ENCODE peak calls at places on chromosomes 6 and 20, in nine cellular contexts. One of them, this sample, is unnamed. For H3K27me3, the result is how much of the 10 kb centered on the place peaks cover.

GRCh38 chr6:98824163-98824906 is 10.0 kb upstream of the POU3F2 start:
- DNase-seq in GM23338: peak
- DNase-seq in psoas muscle: no peak
- DNase-seq in endodermal cell: peak
- DNase-seq in esophagus squamous epithelium: no peak
- DNase-seq in brain microvascular endothelial cell: no peak
- DNase-seq in colonic mucosa: no peak
- DNase-seq in CD8-positive, alpha-beta T cell: no peak
- DNase-seq in heart right ventricle: no peak
- DNase-seq in this sample: no peak

GRCh38 chr6:151379933-151380847 is 11.2 kb downstream of the ZBTB2 start:
- DNase-seq in brain microvascular endothelial cell: no peak
- DNase-seq in colonic mucosa: no peak
- DNase-seq in CD8-positive, alpha-beta T cell: no peak
- DNase-seq in heart right ventricle: no peak
- DNase-seq in endodermal cell: peak
- DNase-seq in GM23338: peak
- DNase-seq in psoas muscle: no peak
- DNase-seq in esophagus squamous epithelium: no peak
- DNase-seq in this sample: no peak

GRCh38 chr6:23563329-23563728 is 562.7 kb upstream of the NRSN1 start:
- DNase-seq in endodermal cell: no peak
- DNase-seq in CD8-positive, alpha-beta T cell: no peak
- DNase-seq in GM23338: no peak
- DNase-seq in colonic mucosa: no peak
- DNase-seq in psoas muscle: no peak
- DNase-seq in esophagus squamous epithelium: no peak
- DNase-seq in heart right ventricle: no peak
- DNase-seq in brain microvascular endothelial cell: no peak
- DNase-seq in this sample: no peak

GRCh38 chr6:118240878-118241528 is 307.1 kb upstream of the PLN start:
- DNase-seq in GM23338: no peak
- DNase-seq in heart right ventricle: no peak
- DNase-seq in CD8-positive, alpha-beta T cell: no peak
- DNase-seq in brain microvascular endothelial cell: no peak
- DNase-seq in endodermal cell: no peak
- DNase-seq in esophagus squamous epithelium: no peak
- DNase-seq in psoas muscle: no peak
- DNase-seq in colonic mucosa: no peak
- DNase-seq in this sample: no peak

GRCh38 chr6:163323719-163324118 is 90.8 kb upstream of the QKI start:
- DNase-seq in psoas muscle: no peak
- DNase-seq in brain microvascular endothelial cell: no peak
- DNase-seq in heart right ventricle: no peak
- DNase-seq in CD8-positive, alpha-beta T cell: no peak
- DNase-seq in endodermal cell: no peak
- DNase-seq in esophagus squamous epithelium: no peak
- DNase-seq in GM23338: no peak
- DNase-seq in colonic mucosa: no peak
- DNase-seq in this sample: no peak

GRCh38 chr6:7846971-7847818 is 63.4 kb downstream of the TXNDC5 start:
- DNase-seq in CD8-positive, alpha-beta T cell: no peak
- DNase-seq in GM23338: peak
- DNase-seq in psoas muscle: no peak
- DNase-seq in esophagus squamous epithelium: no peak
- DNase-seq in colonic mucosa: no peak
- DNase-seq in brain microvascular endothelial cell: peak
- DNase-seq in heart right ventricle: no peak
- DNase-seq in endodermal cell: no peak
- DNase-seq in this sample: no peak

GRCh38 chr6:43949451-43950110 is 177.7 kb downstream of the MRPL14 start:
- DNase-seq in brain microvascular endothelial cell: no peak
- DNase-seq in endodermal cell: no peak
- DNase-seq in psoas muscle: no peak
- DNase-seq in CD8-positive, alpha-beta T cell: no peak
- DNase-seq in heart right ventricle: no peak
- DNase-seq in GM23338: no peak
- DNase-seq in colonic mucosa: no peak
- DNase-seq in esophagus squamous epithelium: no peak
- DNase-seq in this sample: no peak

GRCh38 chr6:108160009-108160408 is 5.8 kb upstream of the NR2E1 start:
- DNase-seq in CD8-positive, alpha-beta T cell: no peak
- DNase-seq in psoas muscle: no peak
- DNase-seq in colonic mucosa: no peak
- DNase-seq in heart right ventricle: no peak
- DNase-seq in esophagus squamous epithelium: no peak
- DNase-seq in endodermal cell: no peak
- DNase-seq in GM23338: peak
- DNase-seq in brain microvascular endothelial cell: no peak
- DNase-seq in this sample: no peak

GRCh38 chr20:32336918-32337347 is 21.2 kb upstream of the ASXL1 start:
- DNase-seq in brain microvascular endothelial cell: no peak
- DNase-seq in heart right ventricle: no peak
- DNase-seq in colonic mucosa: no peak
- DNase-seq in psoas muscle: no peak
- DNase-seq in CD8-positive, alpha-beta T cell: no peak
- DNase-seq in esophagus squamous epithelium: no peak
- DNase-seq in endodermal cell: no peak
- DNase-seq in GM23338: peak
- DNase-seq in this sample: no peak

GRCh38 chr6:90098637-90099036 is 198.0 kb downstream of the BACH2 start:
- DNase-seq in esophagus squamous epithelium: no peak
- DNase-seq in endodermal cell: no peak
- DNase-seq in GM23338: no peak
- DNase-seq in psoas muscle: no peak
- DNase-seq in brain microvascular endothelial cell: no peak
- DNase-seq in colonic mucosa: no peak
- DNase-seq in heart right ventricle: peak
- DNase-seq in CD8-positive, alpha-beta T cell: no peak
- DNase-seq in this sample: peak

GRCh38 chr6:110628330-110628729 is 151.9 kb upstream of the SLC22A16 start:
- DNase-seq in esophagus squamous epithelium: no peak
- DNase-seq in psoas muscle: no peak
- DNase-seq in heart right ventricle: no peak
- DNase-seq in GM23338: no peak
- DNase-seq in colonic mucosa: no peak
- DNase-seq in endodermal cell: no peak
- DNase-seq in CD8-positive, alpha-beta T cell: no peak
- DNase-seq in brain microvascular endothelial cell: peak
- DNase-seq in this sample: no peak

GRCh38 chr20:17848249-17848648 is 120.3 kb downstream of the SNX5 start:
- DNase-seq in brain microvascular endothelial cell: no peak
- DNase-seq in esophagus squamous epithelium: no peak
- DNase-seq in heart right ventricle: no peak
- DNase-seq in psoas muscle: no peak
- DNase-seq in GM23338: no peak
- DNase-seq in CD8-positive, alpha-beta T cell: no peak
- DNase-seq in colonic mucosa: no peak
- DNase-seq in endodermal cell: no peak
- DNase-seq in this sample: no peak

GRCh38 chr20:15930324-15931305 is 642.6 kb downstream of the KIF16B start:
- DNase-seq in endodermal cell: no peak
- DNase-seq in GM23338: peak
- DNase-seq in CD8-positive, alpha-beta T cell: no peak
- DNase-seq in esophagus squamous epithelium: no peak
- DNase-seq in psoas muscle: no peak
- DNase-seq in colonic mucosa: no peak
- DNase-seq in brain microvascular endothelial cell: peak
- DNase-seq in heart right ventricle: no peak
- DNase-seq in this sample: no peak

GRCh38 chr20:50277064-50277415 is 86.4 kb downstream of the CEBPB start:
- DNase-seq in endodermal cell: no peak
- DNase-seq in esophagus squamous epithelium: no peak
- DNase-seq in CD8-positive, alpha-beta T cell: no peak
- DNase-seq in psoas muscle: no peak
- DNase-seq in colonic mucosa: no peak
- DNase-seq in brain microvascular endothelial cell: no peak
- DNase-seq in heart right ventricle: no peak
- DNase-seq in GM23338: no peak
- DNase-seq in this sample: no peak

DNA sequence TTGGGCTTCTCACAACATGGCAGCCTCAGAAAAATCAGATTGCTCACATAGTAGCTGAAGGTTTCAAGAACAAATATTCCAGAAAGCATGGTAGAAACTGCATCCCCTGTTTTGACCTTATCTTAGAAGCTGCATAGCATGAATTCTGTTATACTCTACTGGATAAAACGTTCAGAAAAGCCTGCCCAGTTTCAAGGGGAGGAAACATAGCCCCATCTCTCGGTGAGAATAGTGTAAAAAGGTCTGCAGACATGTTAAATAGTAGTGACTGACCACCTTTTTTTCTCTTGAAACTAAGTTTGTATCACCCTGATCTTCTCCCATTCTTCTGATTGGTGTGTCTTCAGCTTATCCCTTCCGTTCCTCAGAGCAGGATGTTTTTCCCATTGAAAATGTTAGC is 50.0 kb downstream of the MARCKS start:
- DNase-seq in endodermal cell: no peak
- DNase-seq in esophagus squamous epithelium: no peak
- DNase-seq in heart right ventricle: no peak
- DNase-seq in brain microvascular endothelial cell: peak
- DNase-seq in psoas muscle: no peak
- DNase-seq in CD8-positive, alpha-beta T cell: no peak
- DNase-seq in GM23338: no peak
- DNase-seq in colonic mucosa: no peak
- DNase-seq in this sample: no peak
- TF ChIP-seq CTCF in endodermal cell: no peak
- TF ChIP-seq CTCF in esophagus squamous epithelium: no peak
- TF ChIP-seq CTCF in heart right ventricle: peak
- TF ChIP-seq CTCF in brain microvascular endothelial cell: no peak
- TF ChIP-seq CTCF in psoas muscle: no peak
- TF ChIP-seq CTCF in CD8-positive, alpha-beta T cell: no peak
- TF ChIP-seq CTCF in GM23338: no peak
- TF ChIP-seq CTCF in colonic mucosa: no peak
- TF ChIP-seq CTCF in this sample: no peak

GRCh38 chr20:25067102-25067987 is 9.4 kb upstream of the ACSS1 start:
- DNase-seq in endodermal cell: no peak
- DNase-seq in esophagus squamous epithelium: no peak
- DNase-seq in CD8-positive, alpha-beta T cell: no peak
- DNase-seq in brain microvascular endothelial cell: no peak
- DNase-seq in GM23338: no peak
- DNase-seq in psoas muscle: peak
- DNase-seq in heart right ventricle: no peak
- DNase-seq in colonic mucosa: no peak
- DNase-seq in this sample: no peak
- H3K27me3 ChIP-seq in endodermal cell: half or more
- H3K27me3 ChIP-seq in esophagus squamous epithelium: under half
- H3K27me3 ChIP-seq in CD8-positive, alpha-beta T cell: under half
- H3K27me3 ChIP-seq in brain microvascular endothelial cell: under half
- H3K27me3 ChIP-seq in GM23338: under half
- H3K27me3 ChIP-seq in psoas muscle: under half
- H3K27me3 ChIP-seq in heart right ventricle: under half
- H3K27me3 ChIP-seq in colonic mucosa: under half
- H3K27me3 ChIP-seq in this sample: under half

GRCh38 chr6:134063121-134063965 is 10.9 kb upstream of the SLC2A12 start:
- DNase-seq in heart right ventricle: no peak
- DNase-seq in GM23338: peak
- DNase-seq in colonic mucosa: no peak
- DNase-seq in CD8-positive, alpha-beta T cell: no peak
- DNase-seq in psoas muscle: no peak
- DNase-seq in brain microvascular endothelial cell: no peak
- DNase-seq in endodermal cell: peak
- DNase-seq in esophagus squamous epithelium: no peak
- DNase-seq in this sample: no peak
- TF ChIP-seq CTCF in heart right ventricle: no peak
- TF ChIP-seq CTCF in GM23338: no peak
- TF ChIP-seq CTCF in colonic mucosa: no peak
- TF ChIP-seq CTCF in CD8-positive, alpha-beta T cell: no peak
- TF ChIP-seq CTCF in psoas muscle: no peak
- TF ChIP-seq CTCF in brain microvascular endothelial cell: no peak
- TF ChIP-seq CTCF in endodermal cell: no peak
- TF ChIP-seq CTCF in esophagus squamous epithelium: no peak
- TF ChIP-seq CTCF in this sample: no peak

GRCh38 chr6:150004101-150004782 is 21.1 kb downstream of the RAET1L start:
- DNase-seq in psoas muscle: no peak
- DNase-seq in CD8-positive, alpha-beta T cell: peak
- DNase-seq in heart right ventricle: no peak
- DNase-seq in endodermal cell: no peak
- DNase-seq in colonic mucosa: no peak
- DNase-seq in esophagus squamous epithelium: no peak
- DNase-seq in brain microvascular endothelial cell: no peak
- DNase-seq in GM23338: no peak
- DNase-seq in this sample: peak

GRCh38 chr6:150002710-150003109 is 22.6 kb downstream of the RAET1L start:
- DNase-seq in esophagus squamous epithelium: no peak
- DNase-seq in colonic mucosa: no peak
- DNase-seq in heart right ventricle: no peak
- DNase-seq in brain microvascular endothelial cell: no peak
- DNase-seq in endodermal cell: no peak
- DNase-seq in psoas muscle: no peak
- DNase-seq in CD8-positive, alpha-beta T cell: no peak
- DNase-seq in GM23338: no peak
- DNase-seq in this sample: peak

GRCh38 chr6:150006961-150007464 is 18.3 kb downstream of the RAET1L start:
- DNase-seq in GM23338: peak
- DNase-seq in heart right ventricle: no peak
- DNase-seq in endodermal cell: peak
- DNase-seq in esophagus squamous epithelium: no peak
- DNase-seq in CD8-positive, alpha-beta T cell: peak
- DNase-seq in brain microvascular endothelial cell: no peak
- DNase-seq in psoas muscle: no peak
- DNase-seq in colonic mucosa: no peak
- DNase-seq in this sample: no peak

GRCh38 chr6:150005761-150006651 is 19.3 kb downstream of the RAET1L start:
- DNase-seq in endodermal cell: peak
- DNase-seq in CD8-positive, alpha-beta T cell: no peak
- DNase-seq in brain microvascular endothelial cell: no peak
- DNase-seq in colonic mucosa: no peak
- DNase-seq in psoas muscle: no peak
- DNase-seq in heart right ventricle: no peak
- DNase-seq in esophagus squamous epithelium: no peak
- DNase-seq in GM23338: no peak
- DNase-seq in this sample: no peak

DNA sequence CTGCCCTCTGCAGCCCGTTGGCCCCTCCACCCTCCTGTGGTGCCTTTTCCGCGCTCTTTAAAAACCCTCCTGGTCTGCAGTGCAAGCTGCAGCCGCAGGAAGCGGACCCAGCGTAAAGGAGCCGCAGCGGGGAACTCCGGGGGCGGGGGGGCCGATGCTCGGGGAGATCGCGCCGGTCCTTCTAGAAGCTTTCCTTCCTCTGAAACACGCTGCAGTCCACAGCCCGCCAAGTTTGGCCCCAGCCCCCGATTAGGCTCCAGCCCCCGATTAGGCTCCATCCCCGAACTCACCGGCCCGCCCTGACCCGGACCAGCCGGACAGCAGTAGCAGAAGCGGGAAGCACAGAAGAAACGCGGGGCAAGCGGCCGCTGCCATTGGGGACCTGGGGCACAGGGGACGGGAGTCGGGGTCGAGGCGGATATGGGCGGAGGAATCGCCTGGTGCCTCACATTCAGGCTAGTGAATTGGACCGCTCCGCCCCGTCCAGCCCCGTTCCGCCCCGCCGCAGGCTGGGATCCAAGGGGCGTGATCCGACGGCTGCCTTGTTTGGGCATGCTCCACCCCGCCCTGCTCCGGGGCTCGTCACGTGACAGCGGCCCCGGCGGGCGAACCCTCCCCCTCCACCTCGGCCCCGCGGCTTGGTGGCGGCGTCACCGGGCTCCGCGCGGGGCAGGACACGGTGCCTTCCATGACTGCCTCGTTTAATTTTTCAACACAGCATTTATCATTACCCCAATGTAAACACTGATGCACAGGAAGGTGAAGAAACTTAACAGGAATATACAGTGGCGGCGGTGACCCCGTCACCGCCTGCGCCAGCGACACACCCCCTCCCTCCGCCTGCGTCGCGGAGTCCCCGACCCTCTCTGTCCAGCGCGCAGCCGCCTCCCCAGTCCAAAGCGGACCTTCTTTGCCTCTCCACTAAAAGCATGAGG is 20.3 kb downstream of the RAET1L start:
- DNase-seq in heart right ventricle: peak
- DNase-seq in CD8-positive, alpha-beta T cell: peak
- DNase-seq in GM23338: peak
- DNase-seq in endodermal cell: peak
- DNase-seq in brain microvascular endothelial cell: peak
- DNase-seq in psoas muscle: peak
- DNase-seq in colonic mucosa: peak
- DNase-seq in esophagus squamous epithelium: peak
- DNase-seq in this sample: peak
- H3K27me3 ChIP-seq in heart right ventricle: half or more
- H3K27me3 ChIP-seq in CD8-positive, alpha-beta T cell: under half
- H3K27me3 ChIP-seq in GM23338: half or more
- H3K27me3 ChIP-seq in endodermal cell: half or more
- H3K27me3 ChIP-seq in brain microvascular endothelial cell: under half
- H3K27me3 ChIP-seq in psoas muscle: half or more
- H3K27me3 ChIP-seq in colonic mucosa: under half
- H3K27me3 ChIP-seq in esophagus squamous epithelium: under half
- H3K27me3 ChIP-seq in this sample: under half

This sample was measured in right atrium auricular region.